ENCODE peak calls at places on chromosomes 12 and 14, in four cellular contexts. K is right lobe of liver, F is HFF-Myc, M is mucosa of descending colon. I is an unnamed sample.

GRCh38 chr12:107593713-107594381 is 91.8 kb upstream of the PWP1 start:
- DNase-seq in K (no peak), F (no peak), M (no peak), I (no peak)

GRCh38 chr12:30874455-30875313 is 51.9 kb upstream of the TSPAN11 start:
- DNase-seq in K (no peak), F (no peak), M (no peak), I (no peak)

GRCh38 chr14:58501214-58501816 is 73.8 kb downstream of the KIAA0586 start:
- DNase-seq in K (no peak), F (peak; percentile 36), M (no peak), I (peak; percentile 74)

GRCh38 chr14:24630872-24631477 is 3.0 kb downstream of the GZMB start:
- DNase-seq in K (no peak), F (no peak), M (no peak), I (no peak)

GRCh38 chr14:72644758-72645489 is 249.0 kb downstream of the DPF3 start:
- DNase-seq in K (no peak), F (no peak), M (no peak), I (no peak)

GRCh38 chr12:38772427-38772826 is 133.0 kb downstream of the CPNE8 start:
- DNase-seq in K (no peak), F (no peak), M (no peak), I (no peak)

GRCh38 chr12:89212339-89212771 is 139.9 kb downstream of the DUSP6 start:
- DNase-seq in K (no peak), F (no peak), M (no peak), I (no peak)

GRCh38 chr12:41709463-41710285 is 435.0 kb downstream of the GXYLT1 start:
- DNase-seq in K (no peak), F (no peak), M (no peak), I (no peak)

GRCh38 chr14:100867631-100868315 is 35.7 kb downstream of the RTL1 start:
- DNase-seq in K (peak; percentile 40), F (no peak), M (peak; percentile 22), I (no peak)

GRCh38 chr12:28172434-28173030 is 17.7 kb upstream of the CCDC91 start:
- DNase-seq in K (no peak), F (peak; percentile 42), M (no peak), I (peak; percentile 24)

GRCh38 chr12:23084236-23084995 is 459.4 kb downstream of the ETNK1 start:
- DNase-seq in K (no peak), F (peak; percentile 2), M (no peak), I (no peak)

GRCh38 chr12:110307372-110307771 is 26.3 kb downstream of the ATP2A2 start:
- DNase-seq in K (no peak), F (no peak), M (no peak), I (no peak)

GRCh38 chr12:105256921-105257320 is 20.9 kb upstream of the APPL2 start:
- DNase-seq in K (no peak), F (no peak), M (no peak), I (peak; percentile 59)

GRCh38 chr12:14393736-14394135 is 28.3 kb downstream of the ATF7IP start:
- DNase-seq in K (no peak), F (no peak), M (no peak), I (no peak)

GRCh38 chr12:110310754-110311153 is 29.7 kb downstream of the ATP2A2 start:
- DNase-seq in K (no peak), F (no peak), M (no peak), I (no peak)

GRCh38 chr12:11652351-11653040 is 3.0 kb downstream of the ETV6 start:
- DNase-seq in K (no peak), F (no peak), M (no peak), I (no peak)

GRCh38 chr14:81067156-81067555 is 111.7 kb downstream of the TSHR start:
- DNase-seq in K (no peak), F (no peak), M (no peak), I (no peak)

GRCh38 chr14:105867961-105868599 is 341.7 kb downstream of the TMEM121 start:
- DNase-seq in K (peak; percentile 27), F (no peak), M (peak; percentile 40), I (no peak)

GRCh38 chr12:117907108-117907689 is 61.6 kb downstream of the KSR2 start:
- DNase-seq in K (no peak), F (no peak), M (no peak), I (no peak)

GRCh38 chr14:71588028-71588427 is 344.2 kb upstream of the RGS6 start:
- DNase-seq in K (no peak), F (no peak), M (no peak), I (peak; percentile 34)

GRCh38 chr14:61107148-61107641 is 126.2 kb downstream of the SLC38A6 start:
- DNase-seq in K (no peak), F (no peak), M (no peak), I (no peak)

GRCh38 chr14:47227051-47227600 is 448.3 kb downstream of the MDGA2 start:
- DNase-seq in K (no peak), F (no peak), M (no peak), I (no peak)

DNA sequence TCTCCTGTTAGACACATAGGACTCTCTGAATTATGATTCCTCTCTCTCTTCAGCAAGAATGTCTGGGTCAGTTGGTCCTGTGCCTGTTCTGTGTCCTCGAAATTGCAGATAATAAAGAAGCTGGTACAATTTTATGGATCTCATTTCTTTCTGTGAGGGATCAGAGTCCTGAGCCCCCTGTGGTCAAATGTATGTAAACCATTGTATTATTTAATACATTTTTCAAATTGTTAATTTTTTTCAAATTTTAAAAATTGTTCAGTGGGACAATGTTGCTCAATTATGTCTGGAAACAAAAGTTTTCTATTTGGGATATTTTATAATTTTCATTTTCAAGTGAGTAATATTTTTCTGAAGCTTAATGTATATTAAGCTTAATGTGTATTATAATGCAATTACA is 513.5 kb downstream of the CCER1 start:
- DNase-seq in K (no peak), F (no peak), M (no peak), I (no peak)
- TF ChIP-seq CTCF in K (no peak), F (no peak), M (no peak), I (no peak)

GRCh38 chr12:116713529-116713928 is 24.3 kb downstream of the SPRING1 start:
- DNase-seq in K (no peak), F (no peak), M (no peak), I (no peak)
- TF ChIP-seq CTCF in K (no peak), F (no peak), M (no peak), I (no peak)

GRCh38 chr14:35403397-35404245 is 928 bp downstream of the NFKBIA start:
- DNase-seq in K (peak; percentile 98), F (no peak), M (peak; percentile 98), I (peak; percentile 55)

GRCh38 chr14:35405304-35405996 is 901 bp upstream of the NFKBIA start:
- DNase-seq in K (no peak), F (no peak), M (no peak), I (no peak)

GRCh38 chr14:35406090-35406489 is 1.5 kb upstream of the NFKBIA start:
- DNase-seq in K (no peak), F (no peak), M (no peak), I (no peak)

GRCh38 chr14:35404246-35404495 is 378 bp downstream of the NFKBIA start:
- DNase-seq in K (no peak), F (no peak), M (no peak), I (no peak)

DNA sequence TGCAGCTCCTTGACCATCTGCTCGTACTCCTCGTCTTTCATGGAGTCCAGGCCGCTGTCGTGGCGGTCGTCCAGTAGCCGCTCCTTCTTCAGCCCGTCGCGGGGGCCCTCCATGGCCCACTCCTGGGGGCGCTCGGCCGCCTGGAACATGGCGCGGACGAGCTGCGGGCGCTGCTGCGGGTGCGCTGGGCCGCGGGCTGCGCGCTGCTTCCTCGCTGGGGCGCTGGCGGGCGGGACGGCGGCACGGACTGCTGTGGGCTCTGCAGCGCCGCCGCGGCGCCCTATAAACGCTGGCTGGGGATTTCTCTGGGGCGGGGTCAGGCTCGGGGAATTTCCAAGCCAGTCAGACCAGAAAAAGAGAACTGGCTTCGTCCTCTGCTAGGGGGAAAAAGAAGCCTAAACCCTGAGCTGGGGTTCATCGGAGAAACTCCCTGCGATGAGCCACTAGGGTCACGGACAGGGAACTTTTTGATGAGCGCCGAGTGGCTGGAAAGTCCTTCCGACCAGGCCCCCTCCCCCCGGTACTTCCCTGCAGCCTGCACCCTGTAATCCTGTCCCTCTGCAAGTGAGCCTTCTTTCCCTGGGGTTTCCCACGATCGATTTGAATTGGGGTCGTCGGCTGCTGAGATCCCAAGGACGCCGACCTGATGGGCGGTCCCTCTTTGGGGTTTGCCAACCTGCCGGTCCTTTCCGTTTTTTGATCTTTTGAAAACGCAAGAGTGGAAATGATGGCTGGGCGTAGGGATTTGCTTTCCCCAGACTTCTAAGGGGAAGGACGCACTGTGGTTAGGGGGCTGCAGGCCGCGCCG is at the start of gene NFKBIA:
- DNase-seq in K (peak; percentile 95), F (no peak), M (peak; percentile 94), I (no peak)
- TF ChIP-seq CTCF in K (peak; percentile 35), F (peak; percentile 17), M (no peak), I (peak; percentile 47)

GRCh38 chr14:37669242-37669641 is 73.8 kb downstream of the TTC6 start:
- DNase-seq in K (no peak), F (no peak), M (no peak), I (no peak)
- TF ChIP-seq CTCF in K (no peak), F (no peak), M (no peak), I (no peak)

GRCh38 chr14:64444984-64445845 is 20.1 kb upstream of the AKAP5 start:
- DNase-seq in K (no peak), F (no peak), M (no peak), I (peak; percentile 59)
- TF ChIP-seq CTCF in K (no peak), F (no peak), M (no peak), I (no peak)

DNA sequence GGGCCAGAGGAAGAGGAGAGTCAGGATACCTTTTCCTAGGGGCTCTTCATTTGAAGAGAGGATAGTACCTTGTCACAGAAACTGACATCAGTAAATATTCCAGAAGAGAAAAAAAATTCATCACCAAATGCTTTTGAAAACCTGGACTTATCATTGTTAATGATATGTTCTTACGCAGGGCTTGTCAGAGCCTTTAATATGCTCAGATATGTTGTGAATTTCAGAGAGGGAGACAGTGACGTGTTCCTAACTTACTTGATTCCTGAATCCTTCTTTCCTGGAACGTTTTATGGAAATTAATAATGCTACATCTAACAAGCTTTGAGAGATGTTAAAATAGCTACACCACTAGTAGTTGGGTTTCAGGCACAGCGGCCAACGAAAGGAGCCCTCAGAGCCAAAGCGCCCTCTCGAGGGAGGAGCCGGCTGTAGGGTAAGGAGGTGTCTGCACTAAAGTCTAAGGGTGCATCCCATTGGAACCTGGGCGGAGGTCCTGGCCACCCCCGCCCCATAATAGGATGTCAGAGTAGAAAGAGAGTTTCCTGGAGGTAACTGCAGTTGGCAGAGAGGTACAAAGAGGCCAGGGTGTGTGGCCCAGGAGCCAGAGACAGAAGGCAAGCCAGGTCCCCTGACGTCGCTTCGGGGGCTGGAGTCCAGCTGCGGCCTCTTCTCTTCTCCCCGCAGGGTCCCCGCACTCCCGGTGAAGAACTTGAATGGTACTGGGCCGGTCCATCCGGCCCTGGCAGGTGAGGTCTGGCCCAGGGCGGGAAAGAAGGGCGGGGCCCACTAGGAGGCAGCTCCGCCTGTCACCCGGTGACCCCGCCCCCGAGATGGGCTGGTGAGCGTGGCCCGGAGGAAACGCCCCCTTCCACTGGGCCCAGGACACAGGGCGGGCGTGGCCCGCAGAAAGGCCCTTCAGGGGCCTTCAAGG is 36.2 kb downstream of the DTX1 start:
- DNase-seq in K (no peak), F (no peak), M (peak; percentile 81), I (no peak)
- TF ChIP-seq CTCF in K (no peak), F (no peak), M (no peak), I (no peak)

GRCh38 chr12:3333583-3333982 is 157.4 kb upstream of the PRMT8 start:
- DNase-seq in K (peak; percentile 48), F (no peak), M (no peak), I (no peak)
- TF ChIP-seq CTCF in K (no peak), F (no peak), M (no peak), I (no peak)

GRCh38 chr12:18552829-18553228 is 185.0 kb downstream of the PLCZ1 start:
- DNase-seq in K (no peak), F (no peak), M (no peak), I (no peak)
- TF ChIP-seq CTCF in K (no peak), F (no peak), M (no peak), I (no peak)